ENCODE peak calls at places on chromosomes 6 and 20, in six cellular contexts. Y, F, T, L, X and C are unnamed samples.

GRCh38 chr6:139172567-139172966 is 37.7 kb downstream of the HECA start:
- DNase-seq in L (no peak), Y (no peak), T (no peak), X (no peak), F (no peak), C (no peak)

GRCh38 chr6:113901482-113901881 is 44.3 kb downstream of the MARCKS start:
- DNase-seq in T (no peak), X (peak), F (no peak), L (no peak), Y (peak), C (no peak)

GRCh38 chr6:155152211-155153076 is 111.4 kb upstream of the CLDN20 start:
- DNase-seq in F (peak), X (no peak), L (no peak), T (peak), Y (no peak), C (no peak)

GRCh38 chr20:63099426-63100267 is 92.9 kb upstream of the BHLHE23 start:
- DNase-seq in Y (no peak), T (no peak), L (no peak), F (peak), X (no peak), C (peak)

GRCh38 chr6:34792605-34793500 is 970 bp downstream of the BLTP3A start:
- DNase-seq in L (no peak), Y (peak), T (peak), X (peak), F (peak), C (no peak)

GRCh38 chr6:80197474-80197873 is 91.0 kb downstream of the BCKDHB start:
- DNase-seq in X (peak), T (no peak), Y (peak), L (no peak), F (no peak), C (no peak)

GRCh38 chr20:8094845-8095244 is 37.2 kb upstream of the PLCB1 start:
- DNase-seq in F (no peak), X (peak), T (no peak), L (no peak), Y (peak), C (no peak)

GRCh38 chr6:40901322-40902055 is 137.5 kb downstream of the UNC5CL start:
- DNase-seq in Y (no peak), L (no peak), X (no peak), F (no peak), T (no peak), C (no peak)

GRCh38 chr6:50128420-50129005 is 78.8 kb upstream of the DEFB112 start:
- DNase-seq in Y (peak), X (peak), F (no peak), L (no peak), T (peak), C (no peak)

GRCh38 chr20:22827916-22828315 is 207.2 kb upstream of the SSTR4 start:
- DNase-seq in X (no peak), F (no peak), Y (no peak), L (no peak), T (no peak), C (no peak)

DNA sequence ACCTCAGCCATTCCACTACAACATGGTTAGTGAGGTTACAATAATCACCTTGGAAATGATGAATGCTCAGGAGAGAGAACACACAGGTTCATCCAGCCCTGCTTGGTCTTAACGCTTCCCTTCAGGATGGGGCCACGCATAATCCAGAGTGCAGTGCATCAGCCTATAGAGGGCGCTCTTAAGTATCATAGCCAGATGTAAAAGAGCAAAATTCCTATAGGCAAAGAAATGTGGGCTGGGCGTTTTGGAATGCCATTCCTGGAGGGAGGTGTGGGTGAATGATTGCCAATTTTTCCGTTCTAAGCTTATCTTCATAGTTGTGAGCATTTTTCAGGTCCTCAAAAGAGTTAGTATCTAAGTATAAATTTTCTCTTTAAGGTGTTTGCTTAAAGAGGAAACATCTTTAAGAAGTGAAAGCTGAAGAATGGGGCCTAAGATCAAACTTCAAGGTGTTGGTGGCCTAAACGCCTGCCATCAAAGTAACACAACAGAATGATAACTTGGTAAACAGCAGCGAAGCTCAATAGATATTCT is 1.8 kb downstream of the RIPOR2 start:
- DNase-seq in Y (no peak), L (no peak), X (peak), T (peak), F (peak), C (no peak)
- H3K9ac ChIP-seq in Y (no peak), L (no peak), X (no peak), T (peak), F (peak), C (no peak)

DNA sequence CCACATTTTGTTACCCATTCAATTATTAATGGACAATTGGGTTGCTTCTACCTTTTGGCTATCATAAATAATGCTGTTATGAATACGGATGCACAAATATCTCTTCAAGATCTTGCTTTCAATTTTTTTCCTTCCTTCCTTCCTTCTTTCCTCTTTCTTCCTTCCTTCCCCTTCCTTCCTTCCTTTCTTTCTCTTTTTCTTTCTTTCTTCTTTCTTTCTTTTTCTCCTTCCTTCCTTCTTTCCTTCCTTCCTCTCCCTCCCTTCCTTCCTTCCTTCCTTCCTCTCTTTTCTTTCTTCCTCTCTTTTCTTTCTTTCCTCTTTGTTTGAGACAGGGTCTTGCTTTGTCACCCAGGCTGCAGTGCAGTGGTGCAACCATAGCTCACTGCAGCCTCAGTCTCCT is 39.2 kb downstream of the ZNF184 start:
- DNase-seq in Y (no peak), F (no peak), L (no peak), T (no peak), X (no peak), C (no peak)
- H3K9ac ChIP-seq in Y (no peak), F (no peak), L (no peak), T (no peak), X (no peak), C (no peak)

GRCh38 chr6:16543491-16543890 is 217.8 kb downstream of the ATXN1 start:
- DNase-seq in X (no peak), Y (peak), F (no peak), T (no peak), L (no peak), C (no peak)

GRCh38 chr6:16544006-16544405 is 217.3 kb downstream of the ATXN1 start:
- DNase-seq in L (no peak), F (no peak), Y (peak), T (no peak), X (no peak), C (peak)

GRCh38 chr6:16546851-16547250 is 214.4 kb downstream of the ATXN1 start:
- DNase-seq in T (no peak), X (no peak), F (no peak), L (no peak), Y (no peak), C (no peak)

GRCh38 chr6:16545382-16545781 is 215.9 kb downstream of the ATXN1 start:
- DNase-seq in X (no peak), F (no peak), Y (no peak), T (no peak), L (no peak), C (no peak)

GRCh38 chr6:16544521-16544920 is 216.7 kb downstream of the ATXN1 start:
- DNase-seq in L (no peak), Y (no peak), F (no peak), X (no peak), T (no peak), C (no peak)
- H3K9ac ChIP-seq in L (no peak), Y (no peak), F (no peak), X (no peak), T (no peak), C (no peak)

GRCh38 chr6:7243188-7243942 is 69.6 kb downstream of the SSR1 start:
- DNase-seq in T (peak), F (peak), L (peak), X (peak), Y (peak), C (no peak)

GRCh38 chr6:7241709-7242645 is 71.0 kb downstream of the SSR1 start:
- DNase-seq in Y (peak), F (no peak), X (peak), T (no peak), L (no peak), C (no peak)

GRCh38 chr6:7240351-7240750 is 72.6 kb downstream of the SSR1 start:
- DNase-seq in T (no peak), Y (no peak), F (no peak), X (no peak), L (no peak), C (no peak)

GRCh38 chr6:7241160-7241559 is 71.8 kb downstream of the SSR1 start:
- DNase-seq in Y (no peak), L (no peak), X (no peak), F (no peak), T (no peak), C (no peak)

DNA sequence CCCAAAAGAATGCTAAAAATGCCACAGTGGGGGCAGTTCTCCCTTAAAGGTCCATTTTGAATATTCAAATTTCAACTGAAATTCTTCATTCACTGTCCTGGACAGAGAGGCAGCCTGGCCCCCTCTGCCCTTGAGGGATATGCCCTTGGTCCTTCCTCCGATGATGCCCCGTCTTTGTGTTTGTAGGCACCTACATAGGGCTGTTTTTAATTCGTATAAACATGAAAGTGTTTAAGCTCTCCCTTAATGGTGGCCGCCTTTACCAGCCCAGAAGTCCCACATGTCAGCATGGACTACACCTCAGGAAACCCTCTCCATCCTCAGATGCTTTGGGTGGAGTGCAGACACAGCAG is 70.2 kb downstream of the SSR1 start:
- DNase-seq in T (no peak), F (no peak), L (no peak), Y (no peak), X (no peak), C (no peak)
- H3K9ac ChIP-seq in T (no peak), F (no peak), L (no peak), Y (no peak), X (peak), C (peak)

GRCh38 chr20:57618766-57619052 is 1.5 kb downstream of the ZBP1 start:
- DNase-seq in X (no peak), F (no peak), Y (no peak), T (no peak), L (no peak), C (peak)
- H3K9ac ChIP-seq in X (no peak), F (no peak), Y (no peak), T (peak), L (no peak), C (no peak)

GRCh38 chr20:18188446-18188845 is 50.8 kb downstream of the KAT14 start:
- DNase-seq in F (no peak), Y (peak), L (no peak), X (peak), T (no peak), C (no peak)
- H3K9ac ChIP-seq in F (no peak), Y (no peak), L (no peak), X (no peak), T (no peak), C (no peak)

GRCh38 chr6:78605909-78606446 is 261.4 kb upstream of the IRAK1BP1 start:
- DNase-seq in L (no peak), Y (peak), F (no peak), X (peak), T (no peak), C (no peak)
- H3K9ac ChIP-seq in L (no peak), Y (no peak), F (no peak), X (peak), T (no peak), C (no peak)